ENCODE peak calls at places on chromosomes 1 and 21, in six cellular contexts. H is MCF 10A, O is fibroblast of the aortic adventitia, V is astrocyte of the cerebellum, K is left ventricle myocardium inferior, Z is PC-3. S is an unnamed sample.

GRCh38 chr1:40932004-40932403 is 47.5 kb upstream of the CTPS1 start:
- DNase-seq in H (no peak), O (no peak), V (no peak), K (no peak), Z (peak), S (no peak)

GRCh38 chr1:93738926-93739325 is 57.3 kb upstream of the BCAR3 start:
- DNase-seq in H (no peak), O (no peak), V (no peak), K (no peak), Z (no peak), S (no peak)

GRCh38 chr1:230255116-230255515 is 171.0 kb downstream of the PGBD5 start:
- DNase-seq in H (no peak), O (no peak), V (no peak), K (no peak), Z (no peak), S (no peak)

GRCh38 chr21:34815831-34816700 is 147.3 kb downstream of the CLIC6 start:
- DNase-seq in H (no peak), O (no peak), V (no peak), K (no peak), Z (no peak), S (no peak)

GRCh38 chr21:39269620-39270019 is 43.8 kb downstream of the BRWD1 start:
- DNase-seq in H (no peak), O (no peak), V (no peak), K (no peak), Z (no peak), S (no peak)

GRCh38 chr1:154434346-154435075 is 29.4 kb downstream of the IL6R start:
- DNase-seq in H (no peak), O (peak), V (no peak), K (peak), Z (no peak), S (no peak)

GRCh38 chr1:155940993-155941844 is at the start of gene RXFP4:
- DNase-seq in H (peak), O (peak), V (no peak), K (no peak), Z (peak), S (no peak)

GRCh38 chr1:56376188-56376984 is 203.0 kb downstream of the PLPP3 start:
- DNase-seq in H (peak), O (peak), V (peak), K (peak), Z (peak), S (no peak)

GRCh38 chr1:101299710-101300109 is 62.9 kb downstream of the S1PR1 start:
- DNase-seq in H (no peak), O (no peak), V (no peak), K (no peak), Z (no peak), S (no peak)

GRCh38 chr1:5597991-5598823 is 394.0 kb downstream of the NPHP4 start:
- DNase-seq in H (peak), O (no peak), V (no peak), K (no peak), Z (no peak), S (no peak)
- TF ChIP-seq CTCF in H (no peak), O (no peak), V (no peak), K (no peak), Z (peak), S (no peak)

DNA sequence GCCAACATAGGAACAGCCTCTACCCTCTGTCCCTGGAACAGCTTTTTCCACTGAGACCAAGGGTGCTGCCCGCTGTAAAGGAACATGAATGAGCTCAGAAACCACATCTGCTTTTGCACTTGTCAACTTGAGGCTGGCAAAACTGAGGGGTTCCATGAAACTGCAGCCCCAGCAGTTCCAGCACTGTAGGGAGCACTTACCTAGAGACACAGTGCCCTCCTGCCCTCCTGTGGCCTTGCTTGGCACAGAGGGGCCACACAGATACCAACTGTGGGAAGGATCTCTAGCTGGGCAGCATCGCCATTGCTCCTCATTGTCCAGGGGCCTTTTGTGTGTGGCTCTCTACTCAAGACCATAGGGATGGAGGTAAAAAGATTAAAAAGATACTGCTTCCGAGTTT is 51.6 kb downstream of the ITPKB start:
- DNase-seq in H (peak), O (no peak), V (no peak), K (no peak), Z (no peak), S (no peak)
- TF ChIP-seq CTCF in H (peak), O (no peak), V (no peak), K (peak), Z (peak), S (no peak)

GRCh38 chr1:181483561-181484291 is 409 bp downstream of the CACNA1E start:
- DNase-seq in H (no peak), O (no peak), V (no peak), K (no peak), Z (no peak), S (no peak)

GRCh38 chr1:181483084-181483559 is at the start of gene CACNA1E:
- DNase-seq in H (no peak), O (no peak), V (no peak), K (no peak), Z (no peak), S (no peak)

GRCh38 chr1:181485276-181486097 is 2.2 kb downstream of the CACNA1E start:
- DNase-seq in H (no peak), O (no peak), V (no peak), K (no peak), Z (no peak), S (no peak)

GRCh38 chr1:181482001-181482430 is 1.3 kb upstream of the CACNA1E start:
- DNase-seq in H (no peak), O (no peak), V (no peak), K (no peak), Z (no peak), S (no peak)

DNA sequence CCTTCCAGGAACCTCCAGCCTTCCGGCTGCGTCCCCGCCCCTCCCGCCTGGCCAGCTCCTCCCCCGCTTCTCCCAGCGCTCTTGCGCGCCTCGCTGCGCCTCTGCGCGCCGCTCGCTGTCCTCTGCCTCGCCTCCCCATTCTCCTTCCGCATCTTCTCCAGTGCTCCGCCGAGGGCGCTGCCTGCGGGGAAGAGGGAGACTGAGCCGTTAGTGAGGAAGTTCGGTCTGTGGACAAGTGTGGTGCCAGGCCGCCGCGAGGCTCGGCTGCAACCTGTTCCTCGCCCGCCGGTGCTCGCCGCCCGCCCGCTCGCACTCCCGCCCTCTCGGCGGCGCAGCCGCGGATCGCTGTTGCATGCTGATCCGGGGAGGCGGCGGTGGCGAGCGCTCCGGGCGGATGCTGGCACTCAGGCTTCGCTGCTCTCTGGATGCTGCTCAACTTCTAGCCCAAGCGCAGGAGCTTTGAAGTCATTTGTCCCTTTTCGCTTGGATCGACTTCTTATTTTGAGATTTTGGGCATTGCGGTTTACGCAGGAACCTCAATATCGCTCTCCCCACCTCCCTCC is 715 bp upstream of the CACNA1E start:
- DNase-seq in H (peak), O (no peak), V (no peak), K (no peak), Z (no peak), S (no peak)
- TF ChIP-seq CTCF in H (no peak), O (no peak), V (no peak), K (no peak), Z (no peak), S (no peak)

DNA sequence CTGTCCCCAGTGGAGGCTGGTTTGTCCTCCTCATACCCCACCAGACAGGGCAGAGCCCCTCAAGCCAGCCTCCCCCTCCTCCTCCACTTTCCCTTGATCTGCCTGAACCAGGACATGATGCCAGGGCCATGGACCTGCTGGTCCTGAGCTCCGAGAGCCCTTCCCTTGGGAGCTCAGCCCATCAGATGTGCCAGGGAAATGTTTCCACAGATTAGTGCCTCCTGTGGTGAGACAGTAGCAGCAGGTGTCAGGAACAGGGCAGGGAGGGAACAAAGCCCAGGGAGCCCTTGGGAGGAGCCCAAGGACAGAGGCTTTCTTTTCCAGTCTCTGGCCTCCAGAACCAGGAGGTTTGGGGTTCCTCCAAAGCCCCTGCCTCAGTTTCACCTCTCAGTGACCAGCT is 14.6 kb upstream of the SLC41A1 start:
- DNase-seq in H (peak), O (no peak), V (no peak), K (no peak), Z (no peak), S (no peak)
- TF ChIP-seq CTCF in H (no peak), O (no peak), V (no peak), K (no peak), Z (peak), S (no peak)

GRCh38 chr1:237677979-237678378 is 212.7 kb downstream of the ZP4 start:
- DNase-seq in H (peak), O (no peak), V (peak), K (no peak), Z (peak), S (peak)
- TF ChIP-seq CTCF in H (peak), O (no peak), V (no peak), K (no peak), Z (peak), S (peak)

GRCh38 chr1:166814611-166815010 is 24.7 kb upstream of the POGK start:
- DNase-seq in H (no peak), O (peak), V (no peak), K (no peak), Z (peak), S (no peak)

GRCh38 chr1:166808959-166809358 is 30.3 kb upstream of the POGK start:
- DNase-seq in H (no peak), O (no peak), V (no peak), K (no peak), Z (no peak), S (no peak)

GRCh38 chr1:166811691-166812090 is 27.6 kb upstream of the POGK start:
- DNase-seq in H (no peak), O (peak), V (peak), K (no peak), Z (no peak), S (no peak)

GRCh38 chr1:166813508-166814223 is 25.6 kb upstream of the POGK start:
- DNase-seq in H (no peak), O (no peak), V (no peak), K (no peak), Z (peak), S (no peak)
- TF ChIP-seq CTCF in H (no peak), O (peak), V (no peak), K (peak), Z (peak), S (no peak)